ENCODE peak calls at places on chromosomes 5 and 9, in four cellular contexts. S is H9, Q is mesendoderm, L is H1. J is an unnamed sample.

GRCh38 chr9:37337301-37337905 is 85.1 kb upstream of the GRHPR start:
- DNase-seq in S (no peak), Q (no peak), L (no peak), J (no peak)

GRCh38 chr5:170154297-170154696 is 48.6 kb downstream of the FOXI1 start:
- DNase-seq in S (no peak), Q (no peak), L (no peak), J (no peak)

GRCh38 chr5:12615141-12615820 is 711.0 kb upstream of the CTNND2 start:
- DNase-seq in S (no peak), Q (no peak), L (no peak), J (no peak)

GRCh38 chr5:137667341-137667740 is 68.5 kb downstream of the KLHL3 start:
- DNase-seq in S (no peak), Q (no peak), L (no peak), J (peak)

GRCh38 chr9:89821081-89821480 is 216.3 kb downstream of the GADD45G start:
- DNase-seq in S (peak), Q (peak), L (no peak), J (no peak)

GRCh38 chr9:76296561-76297276 is 97.5 kb downstream of the RFK start:
- DNase-seq in S (no peak), Q (no peak), L (no peak), J (no peak)

GRCh38 chr9:38309324-38310195 is 82.9 kb upstream of the ALDH1B1 start:
- DNase-seq in S (no peak), Q (peak), L (no peak), J (peak)

GRCh38 chr5:174317261-174317894 is 271.9 kb downstream of the NSG2 start:
- DNase-seq in S (peak), Q (peak), L (no peak), J (peak)

GRCh38 chr5:179262126-179262920 is 82.9 kb downstream of the ADAMTS2 start:
- DNase-seq in S (peak), Q (no peak), L (no peak), J (no peak)

GRCh38 chr5:66828551-66829421 is 232.6 kb downstream of the MAST4 start:
- DNase-seq in S (peak), Q (peak), L (no peak), J (peak)

GRCh38 chr9:13023498-13023897 is 248.7 kb downstream of the LURAP1L start:
- DNase-seq in S (no peak), Q (no peak), L (no peak), J (peak)

GRCh38 chr5:154243736-154244135 is 53.2 kb downstream of the GALNT10 start:
- DNase-seq in S (no peak), Q (no peak), L (no peak), J (peak)

GRCh38 chr5:144072518-144072927 is 97.9 kb downstream of the YIPF5 start:
- DNase-seq in S (no peak), Q (no peak), L (no peak), J (peak)

GRCh38 chr5:125228358-125228757 is 481.9 kb upstream of the ZNF608 start:
- DNase-seq in S (no peak), Q (no peak), L (no peak), J (no peak)

DNA sequence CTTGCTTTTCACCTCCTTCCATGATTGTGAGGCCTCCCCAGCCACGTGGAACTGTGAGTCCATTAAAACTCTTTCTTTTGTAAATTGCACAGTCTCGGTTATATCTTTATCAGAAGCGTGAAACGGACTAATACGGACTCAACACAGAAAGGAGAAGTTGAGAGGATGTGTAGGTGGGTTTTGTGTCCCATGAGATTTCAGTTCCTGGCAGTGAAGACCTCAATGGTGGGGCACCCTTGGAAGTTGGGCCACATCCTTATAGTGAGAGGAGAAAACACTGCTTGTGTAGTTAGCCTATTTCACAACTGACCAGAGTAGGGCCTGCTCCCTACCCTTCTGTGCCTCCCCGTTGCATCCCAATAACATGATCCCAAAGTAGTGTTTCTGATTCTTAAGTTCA is 98.9 kb upstream of the TNC start:
- DNase-seq in S (no peak), Q (no peak), L (no peak), J (no peak)
- H4K5ac ChIP-seq in S (no peak), Q (no peak), L (no peak), J (no peak)

DNA sequence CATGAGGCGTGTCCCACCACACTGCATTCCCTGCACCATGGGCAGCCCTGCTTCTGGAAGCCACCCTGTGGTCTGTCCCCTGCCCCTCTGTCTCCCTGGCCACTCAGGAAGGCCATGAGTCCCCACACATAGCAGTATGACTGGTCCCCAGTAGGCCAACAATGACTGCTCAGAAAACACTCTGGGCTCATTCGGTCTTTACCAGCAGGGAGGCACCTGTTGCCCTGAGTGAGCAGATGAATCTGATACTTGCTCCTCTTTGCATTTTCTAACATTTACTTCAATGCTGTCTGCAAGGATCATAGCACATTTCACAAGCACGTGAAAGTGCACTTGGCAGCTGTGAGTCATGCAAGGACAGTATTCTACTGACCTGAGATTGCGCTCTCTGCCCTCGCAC is 365.4 kb upstream of the IRX1 start:
- DNase-seq in S (no peak), Q (no peak), L (no peak), J (no peak)
- H4K5ac ChIP-seq in S (no peak), Q (no peak), L (no peak), J (no peak)

GRCh38 chr5:37754976-37755375 is 84.9 kb downstream of the GDNF start:
- DNase-seq in S (no peak), Q (no peak), L (no peak), J (no peak)
- H4K5ac ChIP-seq in S (no peak), Q (no peak), L (no peak), J (no peak)

DNA sequence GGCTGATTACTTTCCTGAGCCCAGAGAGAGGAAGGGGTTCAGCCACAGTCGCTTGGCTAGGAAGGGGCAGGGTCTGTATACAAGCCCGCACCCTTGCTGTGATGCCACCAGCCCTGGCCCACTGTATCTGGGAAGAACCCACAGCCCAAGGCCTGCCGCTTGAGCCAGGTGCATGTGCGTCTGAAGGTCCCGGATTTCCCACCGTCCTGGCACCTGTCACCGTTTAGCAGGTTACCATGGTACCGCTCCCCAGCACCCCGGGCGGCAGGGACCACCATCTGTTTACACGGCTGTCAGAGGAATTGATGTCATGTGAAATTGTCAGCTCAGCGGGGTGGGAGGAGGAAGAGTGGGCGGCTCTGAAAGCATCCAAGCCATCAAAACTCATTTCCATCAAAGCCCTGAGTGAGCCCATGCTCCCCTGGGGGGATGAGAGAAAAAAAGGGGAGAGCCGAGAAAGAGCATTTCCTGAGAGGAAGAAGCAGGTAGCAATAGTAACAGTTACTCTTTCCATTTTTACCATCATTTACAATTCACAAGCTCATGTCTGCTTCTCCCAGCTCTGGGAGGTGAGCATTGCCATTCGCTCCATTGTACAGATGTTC is 92.7 kb downstream of the HRH2 start:
- DNase-seq in S (no peak), Q (no peak), L (no peak), J (no peak)
- H4K5ac ChIP-seq in S (no peak), Q (no peak), L (no peak), J (no peak)

DNA sequence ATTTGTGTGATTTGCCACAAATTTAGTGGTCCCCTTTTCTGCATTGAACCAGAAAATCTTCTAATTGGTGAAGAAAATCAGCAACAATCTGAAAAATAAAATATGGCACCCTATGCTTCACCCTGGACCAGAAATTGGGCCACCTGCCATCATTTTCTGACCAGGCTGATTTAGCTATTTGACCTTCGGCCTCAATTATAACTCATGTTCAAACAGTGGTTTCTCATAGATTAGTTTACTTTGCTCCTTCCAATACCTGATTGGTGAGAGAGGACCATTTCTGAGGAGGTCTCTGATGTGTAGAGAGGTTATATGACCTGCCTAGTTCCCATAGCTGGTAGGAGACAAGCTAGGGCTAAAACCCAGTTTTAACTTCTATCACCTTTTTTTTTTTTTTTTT is 59.0 kb downstream of the PTTG1 start:
- DNase-seq in S (no peak), Q (no peak), L (no peak), J (no peak)
- H4K5ac ChIP-seq in S (no peak), Q (no peak), L (no peak), J (no peak)

DNA sequence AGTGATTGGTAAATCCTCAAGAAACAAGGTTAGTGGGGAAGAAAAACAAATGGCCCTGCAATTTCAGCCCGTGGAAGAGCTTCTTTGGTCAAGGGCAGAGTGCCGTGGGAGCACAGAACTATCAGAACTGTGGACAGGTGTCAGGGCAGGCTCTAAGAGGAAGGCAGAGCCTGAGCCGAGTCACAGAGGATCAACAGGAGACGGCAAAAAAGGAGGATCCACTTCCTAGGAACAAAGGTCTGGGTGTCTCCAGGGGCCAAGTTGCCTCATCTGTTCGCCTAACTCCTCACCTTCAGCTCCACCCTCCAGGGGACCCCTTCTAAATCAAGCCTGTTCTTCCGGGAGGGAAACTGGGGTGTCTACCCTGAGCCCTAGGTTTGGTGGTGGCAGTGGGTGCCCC is 88.0 kb downstream of the FEM1C start:
- DNase-seq in S (no peak), Q (no peak), L (no peak), J (no peak)
- H4K5ac ChIP-seq in S (no peak), Q (no peak), L (no peak), J (no peak)

GRCh38 chr9:122370303-122370702 is 521 bp upstream of the PTGS1 start:
- DNase-seq in S (no peak), Q (no peak), L (no peak), J (no peak)

GRCh38 chr9:122371851-122372250 is 1.0 kb downstream of the PTGS1 start:
- DNase-seq in S (no peak), Q (no peak), L (no peak), J (no peak)

GRCh38 chr9:122372856-122373845 is 2.3 kb downstream of the PTGS1 start:
- DNase-seq in S (no peak), Q (no peak), L (no peak), J (no peak)

GRCh38 chr9:122368642-122369041 is 2.2 kb upstream of the PTGS1 start:
- DNase-seq in S (no peak), Q (no peak), L (no peak), J (no peak)

GRCh38 chr9:122370869-122371467 is at the start of gene PTGS1:
- DNase-seq in S (peak), Q (peak), L (no peak), J (peak)
- H4K5ac ChIP-seq in S (no peak), Q (no peak), L (no peak), J (peak)

J was measured in IMR-90.